ENCODE peak calls at places on chromosomes 6 and 20, in seven cellular contexts. S is NCI-H1092, K is mesenteric fat pad, E is T1000, H is T-helper 2 cell, M is AG09309, Q is lung. Z is an unnamed sample.

GRCh38 chr20:2754426-2754825 is 46.0 kb downstream of the CPXM1 start:
- DNase-seq in S (no peak), K (no peak), E (no peak), H (no peak), M (no peak), Q (no peak), Z (no peak)

GRCh38 chr6:162973141-162973872 is 245.5 kb downstream of the PACRG start:
- DNase-seq in S (no peak), K (no peak), E (no peak), H (no peak), M (no peak), Q (no peak), Z (no peak)

GRCh38 chr6:139932671-139933070 is 558.2 kb upstream of the CITED2 start:
- DNase-seq in S (no peak), K (no peak), E (no peak), H (no peak), M (no peak), Q (no peak), Z (no peak)

GRCh38 chr6:3427740-3428085 is 29.1 kb downstream of the SLC22A23 start:
- DNase-seq in S (no peak), K (no peak), E (no peak), H (no peak), M (no peak), Q (no peak), Z (no peak)

GRCh38 chr20:53399592-53400335 is 193.9 kb downstream of the ZNF217 start:
- DNase-seq in S (peak), K (no peak), E (no peak), H (no peak), M (no peak), Q (peak), Z (no peak)

GRCh38 chr6:624979-625378 is 31.9 kb downstream of the HUS1B start:
- DNase-seq in S (no peak), K (no peak), E (no peak), H (no peak), M (no peak), Q (no peak), Z (no peak)

GRCh38 chr20:36866164-36866563 is 9.8 kb upstream of the TLDC2 start:
- DNase-seq in S (no peak), K (no peak), E (no peak), H (no peak), M (no peak), Q (no peak), Z (no peak)

GRCh38 chr6:6225885-6226284 is 94.6 kb downstream of the F13A1 start:
- DNase-seq in S (no peak), K (no peak), E (no peak), H (no peak), M (no peak), Q (no peak), Z (no peak)

GRCh38 chr20:22437354-22437753 is 147.0 kb downstream of the FOXA2 start:
- DNase-seq in S (no peak), K (no peak), E (no peak), H (no peak), M (no peak), Q (no peak), Z (no peak)

GRCh38 chr20:61699184-61700066 is 366.3 kb downstream of the TAF4 start:
- DNase-seq in S (no peak), K (no peak), E (no peak), H (no peak), M (no peak), Q (no peak), Z (no peak)

GRCh38 chr6:8219352-8219943 is 117.1 kb upstream of the EEF1E1 start:
- DNase-seq in S (no peak), K (no peak), E (peak), H (no peak), M (peak), Q (no peak), Z (peak)

GRCh38 chr6:1117530-1118286 is 194.2 kb upstream of the FOXQ1 start:
- DNase-seq in S (no peak), K (no peak), E (no peak), H (no peak), M (no peak), Q (no peak), Z (no peak)

GRCh38 chr6:145890422-145890821 is 73.7 kb downstream of the SHPRH start:
- DNase-seq in S (no peak), K (no peak), E (no peak), H (no peak), M (no peak), Q (no peak), Z (no peak)

GRCh38 chr20:33154252-33154651 is 13.7 kb upstream of the BPIFA2 start:
- DNase-seq in S (no peak), K (no peak), E (no peak), H (no peak), M (no peak), Q (no peak), Z (no peak)

GRCh38 chr20:41141153-41141815 is 3.9 kb downstream of the PLCG1 start:
- DNase-seq in S (no peak), K (no peak), E (no peak), H (no peak), M (no peak), Q (no peak), Z (peak)

GRCh38 chr20:61929561-61929960 is 136.1 kb downstream of the TAF4 start:
- DNase-seq in S (no peak), K (no peak), E (no peak), H (no peak), M (no peak), Q (no peak), Z (no peak)

GRCh38 chr6:102402635-102403329 is 1009.3 kb downstream of the GRIK2 start:
- DNase-seq in S (no peak), K (no peak), E (no peak), H (no peak), M (no peak), Q (no peak), Z (no peak)

GRCh38 chr6:54897462-54898189 is 51.1 kb downstream of the FAM83B start:
- DNase-seq in S (no peak), K (no peak), E (no peak), H (no peak), M (peak), Q (no peak), Z (no peak)

GRCh38 chr6:11388983-11389944 is 148.3 kb upstream of the TMEM170B start:
- DNase-seq in S (no peak), K (no peak), E (no peak), H (no peak), M (no peak), Q (no peak), Z (no peak)